ENCODE peak calls at places on chromosomes 3 and 15, in five cellular contexts. One of them, this sample, is unnamed. For H3K4me1, the result is how much of the 10 kb centered on the place peaks cover.

GRCh38 chr3:129793947-129794318 is 99.6 kb downstream of the TMCC1 start:
- DNase-seq in aorta: no peak
- DNase-seq in body of pancreas: no peak
- DNase-seq in sigmoid colon: no peak
- DNase-seq in ovary: no peak
- DNase-seq in this sample: no peak

GRCh38 chr3:25532763-25533162 is 104.7 kb downstream of the RARB start:
- DNase-seq in aorta: no peak
- DNase-seq in body of pancreas: no peak
- DNase-seq in sigmoid colon: no peak
- DNase-seq in ovary: no peak
- DNase-seq in this sample: no peak

GRCh38 chr3:46429250-46429649 is 22.2 kb downstream of the CCRL2 start:
- DNase-seq in aorta: no peak
- DNase-seq in body of pancreas: no peak
- DNase-seq in sigmoid colon: no peak
- DNase-seq in ovary: no peak
- DNase-seq in this sample: no peak

GRCh38 chr15:80904941-80905532 is 84.6 kb downstream of the MESD start:
- DNase-seq in aorta: no peak
- DNase-seq in body of pancreas: no peak
- DNase-seq in sigmoid colon: no peak
- DNase-seq in ovary: no peak
- DNase-seq in this sample: no peak

GRCh38 chr3:105791134-105791533 is 77.7 kb downstream of the CBLB start:
- DNase-seq in aorta: no peak
- DNase-seq in body of pancreas: no peak
- DNase-seq in sigmoid colon: peak
- DNase-seq in ovary: no peak
- DNase-seq in this sample: no peak

GRCh38 chr3:112007641-112008040 is 8.9 kb downstream of the TAGLN3 start:
- DNase-seq in aorta: no peak
- DNase-seq in body of pancreas: no peak
- DNase-seq in sigmoid colon: no peak
- DNase-seq in ovary: no peak
- DNase-seq in this sample: no peak

GRCh38 chr3:4757949-4758855 is 221.0 kb upstream of the BHLHE40 start:
- DNase-seq in aorta: no peak
- DNase-seq in body of pancreas: no peak
- DNase-seq in sigmoid colon: no peak
- DNase-seq in ovary: no peak
- DNase-seq in this sample: no peak

GRCh38 chr3:133466531-133467386 is 66.9 kb downstream of the BFSP2 start:
- DNase-seq in aorta: no peak
- DNase-seq in body of pancreas: no peak
- DNase-seq in sigmoid colon: no peak
- DNase-seq in ovary: no peak
- DNase-seq in this sample: no peak

GRCh38 chr3:182808041-182808765 is 14.9 kb downstream of the ATP11B start:
- DNase-seq in aorta: no peak
- DNase-seq in body of pancreas: no peak
- DNase-seq in sigmoid colon: no peak
- DNase-seq in ovary: no peak
- DNase-seq in this sample: no peak

GRCh38 chr3:37863949-37864822 is 2.5 kb downstream of the CTDSPL start:
- DNase-seq in aorta: no peak
- DNase-seq in body of pancreas: peak
- DNase-seq in sigmoid colon: no peak
- DNase-seq in ovary: no peak
- DNase-seq in this sample: no peak

GRCh38 chr15:35980719-35981118 is 434.8 kb upstream of the DPH6 start:
- DNase-seq in aorta: no peak
- DNase-seq in body of pancreas: no peak
- DNase-seq in sigmoid colon: no peak
- DNase-seq in ovary: no peak
- DNase-seq in this sample: no peak

GRCh38 chr3:185024406-185024805 is 128.5 kb downstream of the C3orf70 start:
- DNase-seq in aorta: no peak
- DNase-seq in body of pancreas: no peak
- DNase-seq in sigmoid colon: no peak
- DNase-seq in ovary: no peak
- DNase-seq in this sample: no peak

GRCh38 chr15:65695073-65695472 is 73.3 kb downstream of the SLC24A1 start:
- DNase-seq in aorta: no peak
- DNase-seq in body of pancreas: no peak
- DNase-seq in sigmoid colon: no peak
- DNase-seq in ovary: no peak
- DNase-seq in this sample: no peak

GRCh38 chr15:79115971-79116370 is 25.4 kb upstream of the RASGRF1 start:
- DNase-seq in aorta: no peak
- DNase-seq in body of pancreas: no peak
- DNase-seq in sigmoid colon: no peak
- DNase-seq in ovary: peak
- DNase-seq in this sample: no peak

DNA sequence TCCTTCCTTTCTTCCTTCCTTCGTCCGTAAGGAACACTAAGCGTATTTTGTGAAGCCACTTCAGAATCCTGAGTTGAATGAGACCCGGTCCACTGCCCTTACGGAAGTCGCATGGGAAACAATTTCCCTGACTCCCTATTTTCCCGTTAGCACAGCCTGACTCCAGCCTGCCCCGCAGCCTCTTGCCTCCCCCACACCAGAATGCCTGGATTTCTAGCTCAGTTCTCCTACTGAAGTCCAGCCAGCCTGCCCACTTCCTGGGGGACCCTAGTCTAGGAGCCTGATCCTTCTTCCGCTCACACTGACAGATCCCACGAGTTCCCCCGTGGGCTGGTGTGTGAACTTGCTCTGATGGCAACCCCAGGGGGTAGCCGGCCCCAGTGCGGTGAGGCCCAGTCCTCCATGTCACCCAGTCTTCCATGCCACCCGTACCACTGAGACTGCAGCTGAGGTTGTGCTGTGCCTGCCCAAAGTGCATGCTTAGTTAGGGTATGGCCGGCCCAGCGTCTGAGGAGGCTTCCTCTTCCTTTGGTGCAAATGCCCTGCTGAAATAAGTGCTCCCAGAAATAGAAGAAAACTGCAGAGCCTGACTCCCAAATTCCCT is 31.6 kb downstream of the MGLL start:
- DNase-seq in aorta: peak
- DNase-seq in body of pancreas: no peak
- DNase-seq in sigmoid colon: peak
- DNase-seq in ovary: no peak
- DNase-seq in this sample: no peak
- H3K4me1 ChIP-seq in aorta: under half
- H3K4me1 ChIP-seq in body of pancreas: under half
- H3K4me1 ChIP-seq in sigmoid colon: under half
- H3K4me1 ChIP-seq in ovary: under half
- H3K4me1 ChIP-seq in this sample: under half

DNA sequence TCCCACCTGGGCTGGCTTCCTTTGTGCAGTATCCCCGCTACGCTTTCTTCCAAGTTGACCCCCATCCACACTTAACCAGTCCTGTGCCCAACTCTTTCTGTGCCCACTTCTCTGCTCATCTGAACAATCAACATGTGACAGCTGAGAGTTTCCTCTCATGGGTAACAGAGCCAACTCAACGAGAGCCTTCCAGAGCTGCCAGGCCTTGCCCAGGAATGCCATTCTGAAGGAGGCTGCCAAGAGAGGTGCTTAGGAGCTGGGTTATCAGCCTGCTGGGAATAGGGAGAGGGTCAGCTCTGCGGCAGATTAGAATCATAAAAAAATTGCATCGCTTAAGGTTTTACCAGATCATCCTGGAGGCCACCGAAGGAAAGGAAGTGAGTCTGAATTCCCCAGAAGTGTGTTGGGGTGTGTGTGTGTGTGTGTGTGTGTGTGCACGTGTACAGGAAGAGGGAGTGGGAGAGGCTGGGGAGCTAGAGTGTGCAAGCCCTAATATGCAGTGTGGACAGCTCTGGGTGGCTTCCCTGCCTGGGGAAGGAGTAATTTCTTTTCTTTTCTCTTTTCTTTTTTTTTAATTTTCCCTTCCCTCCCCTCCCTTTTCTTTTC is 66.7 kb downstream of the ITGA11 start:
- DNase-seq in aorta: no peak
- DNase-seq in body of pancreas: no peak
- DNase-seq in sigmoid colon: no peak
- DNase-seq in ovary: no peak
- DNase-seq in this sample: no peak
- H3K27ac ChIP-seq in aorta: peak
- H3K27ac ChIP-seq in body of pancreas: no peak
- H3K27ac ChIP-seq in sigmoid colon: peak
- H3K27ac ChIP-seq in ovary: no peak
- H3K27ac ChIP-seq in this sample: peak

GRCh38 chr15:60649845-60650548 is 171.1 kb upstream of the ICE2 start:
- DNase-seq in aorta: no peak
- DNase-seq in body of pancreas: no peak
- DNase-seq in sigmoid colon: no peak
- DNase-seq in ovary: no peak
- DNase-seq in this sample: no peak
- H3K4me1 ChIP-seq in aorta: under half
- H3K4me1 ChIP-seq in body of pancreas: under half
- H3K4me1 ChIP-seq in sigmoid colon: under half
- H3K4me1 ChIP-seq in ovary: under half
- H3K4me1 ChIP-seq in this sample: under half

GRCh38 chr3:150251187-150251592 is 156.9 kb upstream of the TSC22D2 start:
- DNase-seq in aorta: no peak
- DNase-seq in body of pancreas: no peak
- DNase-seq in sigmoid colon: no peak
- DNase-seq in ovary: no peak
- DNase-seq in this sample: no peak
- H3K27ac ChIP-seq in aorta: peak
- H3K27ac ChIP-seq in body of pancreas: no peak
- H3K27ac ChIP-seq in sigmoid colon: peak
- H3K27ac ChIP-seq in ovary: no peak
- H3K27ac ChIP-seq in this sample: peak

GRCh38 chr3:157129782-157130137 is 30.2 kb downstream of the CCNL1 start:
- DNase-seq in aorta: peak
- DNase-seq in body of pancreas: no peak
- DNase-seq in sigmoid colon: no peak
- DNase-seq in ovary: no peak
- DNase-seq in this sample: no peak

GRCh38 chr3:157130881-157131251 is 29.1 kb downstream of the CCNL1 start:
- DNase-seq in aorta: no peak
- DNase-seq in body of pancreas: peak
- DNase-seq in sigmoid colon: no peak
- DNase-seq in ovary: no peak
- DNase-seq in this sample: no peak

GRCh38 chr3:157131861-157132260 is 28.1 kb downstream of the CCNL1 start:
- DNase-seq in aorta: no peak
- DNase-seq in body of pancreas: no peak
- DNase-seq in sigmoid colon: no peak
- DNase-seq in ovary: no peak
- DNase-seq in this sample: no peak

GRCh38 chr3:157128771-157129671 is 30.9 kb downstream of the CCNL1 start:
- DNase-seq in aorta: peak
- DNase-seq in body of pancreas: peak
- DNase-seq in sigmoid colon: no peak
- DNase-seq in ovary: peak
- DNase-seq in this sample: no peak

DNA sequence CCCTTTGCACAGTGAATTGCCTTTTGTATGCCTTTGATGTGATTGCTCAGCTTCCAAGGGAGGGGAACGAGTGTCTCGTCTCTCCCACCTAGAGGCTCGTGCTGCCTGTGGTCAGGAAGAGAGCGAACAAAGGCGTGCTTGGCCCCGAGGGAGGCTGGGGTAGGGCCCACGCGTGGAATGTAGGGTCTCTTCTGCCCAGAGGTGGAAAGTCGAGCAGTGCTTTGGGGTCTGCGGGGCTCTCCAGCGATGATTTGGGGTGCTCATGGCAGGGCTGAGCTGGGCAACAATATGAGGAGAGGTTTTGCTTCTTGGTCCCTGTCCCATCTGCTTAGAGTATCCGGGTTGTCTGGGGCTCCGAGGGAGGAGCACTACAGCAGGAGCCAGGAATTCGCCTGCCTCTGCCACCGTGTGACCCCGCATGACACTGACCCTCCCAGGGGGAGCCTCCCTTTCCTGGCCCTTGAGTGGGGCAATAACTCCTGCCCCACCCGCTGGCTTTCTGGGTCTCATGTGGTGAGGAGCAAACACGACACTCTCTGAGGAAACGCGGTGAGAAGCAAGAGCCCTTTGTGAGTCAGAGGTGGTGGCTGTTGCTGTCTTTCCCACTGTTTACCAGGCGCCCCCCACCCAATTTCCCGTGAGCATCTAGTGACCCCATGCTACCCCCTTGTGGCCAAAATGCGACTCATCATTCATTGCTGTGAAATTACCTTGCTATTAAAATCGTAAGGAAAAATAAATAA is 29.6 kb downstream of the CCNL1 start:
- DNase-seq in aorta: peak
- DNase-seq in body of pancreas: peak
- DNase-seq in sigmoid colon: peak
- DNase-seq in ovary: peak
- DNase-seq in this sample: peak
- H3K4me1 ChIP-seq in aorta: under half
- H3K4me1 ChIP-seq in body of pancreas: half or more
- H3K4me1 ChIP-seq in sigmoid colon: under half
- H3K4me1 ChIP-seq in ovary: under half
- H3K4me1 ChIP-seq in this sample: half or more

GRCh38 chr3:124861041-124861440 is 26.1 kb downstream of the ITGB5 start:
- DNase-seq in aorta: no peak
- DNase-seq in body of pancreas: no peak
- DNase-seq in sigmoid colon: peak
- DNase-seq in ovary: no peak
- DNase-seq in this sample: no peak
- H3K27ac ChIP-seq in aorta: peak
- H3K27ac ChIP-seq in body of pancreas: no peak
- H3K27ac ChIP-seq in sigmoid colon: peak
- H3K27ac ChIP-seq in ovary: no peak
- H3K27ac ChIP-seq in this sample: peak